ENCODE peak calls at places on chromosome X, in seven cellular contexts. W is HEK293T, Q is Panc1, O is HFFc6, Y is ELR, M is psoas muscle, H is cardiac fibroblast. J is an unnamed sample.
A peak's percentile ranks its signal among the peaks of the same experiment; 100 is the strongest.

GRCh38 chrX:10111364-10112148 is 45.2 kb upstream of the CLCN4 start:
- DNase-seq in W (no peak), Q (no peak), O (no peak), Y (no peak), M (no peak), H (peak; percentile 1), J (no peak)

GRCh38 chrX:103329991-103330390 is at the start of gene TCEAL7:
- DNase-seq in W (no peak), Q (no peak), O (peak; percentile 4), Y (peak; percentile 65), M (no peak), H (peak; percentile 32), J (peak; percentile 43)

GRCh38 chrX:18984381-18985185 is 669 bp upstream of the PHKA2 start:
- DNase-seq in W (peak; percentile 81), Q (no peak), O (peak; percentile 55), Y (peak; percentile 81), M (peak; percentile 81), H (peak; percentile 77), J (peak; percentile 80)

GRCh38 chrX:74230094-74230493 is 73.9 kb upstream of the ZCCHC13 start:
- DNase-seq in W (no peak), Q (no peak), O (no peak), Y (no peak), M (no peak), H (no peak), J (no peak)

GRCh38 chrX:41180194-41180902 is 95.1 kb downstream of the USP9X start:
- DNase-seq in W (peak; percentile 63), Q (peak; percentile 18), O (peak; percentile 43), Y (peak; percentile 61), M (peak; percentile 31), H (peak; percentile 69), J (peak; percentile 34)

GRCh38 chrX:126994011-126994410 is 174.5 kb downstream of the PRR32 start:
- DNase-seq in W (no peak), Q (no peak), O (no peak), Y (no peak), M (no peak), H (no peak), J (no peak)

GRCh38 chrX:115147220-115147619 is 42.0 kb upstream of the RBMXL3 start:
- DNase-seq in W (peak; percentile 21), Q (no peak), O (no peak), Y (peak; percentile 36), M (no peak), H (peak; percentile 43), J (no peak)

GRCh38 chrX:155237719-155238118 is 21.5 kb downstream of the VBP1 start:
- DNase-seq in W (no peak), Q (no peak), O (no peak), Y (no peak), M (no peak), H (no peak), J (no peak)

GRCh38 chrX:56764153-56764974 is 35.3 kb downstream of the NBDY start:
- DNase-seq in W (peak; percentile 60), Q (peak; percentile 45), O (peak; percentile 51), Y (peak; percentile 57), M (peak; percentile 69), H (peak; percentile 84), J (peak; percentile 54)

GRCh38 chrX:11137543-11138139 is 26.5 kb downstream of the HCCS start:
- DNase-seq in W (no peak), Q (no peak), O (peak; percentile 1), Y (peak; percentile 53), M (no peak), H (peak; percentile 70), J (no peak)

GRCh38 chrX:9866633-9867032 is 80.4 kb downstream of the SHROOM2 start:
- DNase-seq in W (no peak), Q (no peak), O (no peak), Y (no peak), M (no peak), H (peak; percentile 50), J (no peak)

GRCh38 chrX:53281321-53281822 is at the start of gene IQSEC2:
- DNase-seq in W (peak; percentile 77), Q (no peak), O (peak; percentile 63), Y (peak; percentile 77), M (peak; percentile 88), H (peak; percentile 82), J (peak; percentile 36)

GRCh38 chrX:19772759-19773623 is 114.4 kb downstream of the SH3KBP1 start:
- DNase-seq in W (no peak), Q (no peak), O (no peak), Y (peak; percentile 12), M (no peak), H (no peak), J (no peak)

GRCh38 chrX:123665197-123665596 is 67.7 kb downstream of the THOC2 start:
- DNase-seq in W (no peak), Q (peak; percentile 77), O (no peak), Y (peak; percentile 7), M (no peak), H (no peak), J (no peak)

GRCh38 chrX:110201799-110202198 is 116.1 kb downstream of the AMMECR1 start:
- DNase-seq in W (no peak), Q (no peak), O (no peak), Y (peak; percentile 45), M (no peak), H (no peak), J (no peak)

GRCh38 chrX:71532078-71532752 is 689 bp upstream of the OGT start:
- DNase-seq in W (peak; percentile 18), Q (no peak), O (peak; percentile 65), Y (peak; percentile 79), M (no peak), H (no peak), J (no peak)

GRCh38 chrX:47562615-47563243 is 1.7 kb downstream of the ARAF start:
- DNase-seq in W (no peak), Q (no peak), O (no peak), Y (peak; percentile 47), M (no peak), H (peak; percentile 60), J (no peak)

GRCh38 chrX:132409780-132410556 is 78.9 kb downstream of the MBNL3 start:
- DNase-seq in W (no peak), Q (no peak), O (no peak), Y (no peak), M (no peak), H (no peak), J (no peak)

GRCh38 chrX:40539214-40540142 is 41.3 kb upstream of the ATP6AP2 start:
- DNase-seq in W (peak; percentile 67), Q (no peak), O (peak; percentile 24), Y (peak; percentile 41), M (peak; percentile 49), H (peak; percentile 72), J (peak; percentile 87)

GRCh38 chrX:129961180-129962083 is 21.0 kb upstream of the BCORL1 start:
- DNase-seq in W (peak; percentile 76), Q (no peak), O (peak; percentile 25), Y (peak; percentile 69), M (peak; percentile 49), H (no peak), J (peak; percentile 51)

GRCh38 chrX:73215263-73215662 is 612 bp upstream of the NAP1L2 start:
- DNase-seq in W (no peak), Q (no peak), O (no peak), Y (no peak), M (no peak), H (no peak), J (no peak)

J was measured in BE2C.